ENCODE peak calls at places on chromosomes 7 and 10, in nine cellular contexts. One of them, this sample, is unnamed.

GRCh38 chr10:97781541-97782331 is 9.9 kb upstream of the SFRP5 start:
- DNase-seq in GM13977: no peak
- DNase-seq in H54: no peak
- DNase-seq in stimulated activated CD4-positive, alpha-beta T cell treated with anti-CD3 and anti-CD28 coated beads, Interleukin-15, amount 100 ng/mL, for 1 hour: no peak
- DNase-seq in OCI-LY7: no peak
- DNase-seq in smooth muscle cell of the brain vasculature: no peak
- DNase-seq in HTR-8/SVneo: no peak
- DNase-seq in AG08395: no peak
- DNase-seq in progenitor cell of endocrine pancreas: no peak
- DNase-seq in this sample: no peak

GRCh38 chr7:76262683-76263402 is 39.6 kb upstream of the HSPB1 start:
- DNase-seq in HTR-8/SVneo: peak; percentile 56
- DNase-seq in H54: peak; percentile 64
- DNase-seq in stimulated activated CD4-positive, alpha-beta T cell treated with anti-CD3 and anti-CD28 coated beads, Interleukin-15, amount 100 ng/mL, for 1 hour: no peak
- DNase-seq in GM13977: peak; percentile 65
- DNase-seq in progenitor cell of endocrine pancreas: peak; percentile 44
- DNase-seq in smooth muscle cell of the brain vasculature: peak; percentile 29
- DNase-seq in OCI-LY7: peak; percentile 51
- DNase-seq in AG08395: peak; percentile 75
- DNase-seq in this sample: peak; percentile 32

GRCh38 chr10:112213836-112214235 is 30.3 kb upstream of the GPAM start:
- DNase-seq in progenitor cell of endocrine pancreas: no peak
- DNase-seq in stimulated activated CD4-positive, alpha-beta T cell treated with anti-CD3 and anti-CD28 coated beads, Interleukin-15, amount 100 ng/mL, for 1 hour: no peak
- DNase-seq in AG08395: peak; percentile 24
- DNase-seq in smooth muscle cell of the brain vasculature: no peak
- DNase-seq in HTR-8/SVneo: no peak
- DNase-seq in GM13977: no peak
- DNase-seq in H54: no peak
- DNase-seq in OCI-LY7: no peak
- DNase-seq in this sample: no peak

GRCh38 chr10:49593564-49593875 is 16.6 kb upstream of the SLC18A3 start:
- DNase-seq in H54: no peak
- DNase-seq in smooth muscle cell of the brain vasculature: no peak
- DNase-seq in HTR-8/SVneo: no peak
- DNase-seq in OCI-LY7: no peak
- DNase-seq in GM13977: no peak
- DNase-seq in AG08395: no peak
- DNase-seq in stimulated activated CD4-positive, alpha-beta T cell treated with anti-CD3 and anti-CD28 coated beads, Interleukin-15, amount 100 ng/mL, for 1 hour: no peak
- DNase-seq in progenitor cell of endocrine pancreas: no peak
- DNase-seq in this sample: no peak

GRCh38 chr10:132810141-132810806 is 24.3 kb upstream of the NKX6-2 start:
- DNase-seq in smooth muscle cell of the brain vasculature: no peak
- DNase-seq in progenitor cell of endocrine pancreas: no peak
- DNase-seq in AG08395: no peak
- DNase-seq in stimulated activated CD4-positive, alpha-beta T cell treated with anti-CD3 and anti-CD28 coated beads, Interleukin-15, amount 100 ng/mL, for 1 hour: no peak
- DNase-seq in GM13977: no peak
- DNase-seq in OCI-LY7: no peak
- DNase-seq in HTR-8/SVneo: no peak
- DNase-seq in H54: no peak
- DNase-seq in this sample: no peak

GRCh38 chr10:101675115-101675514 is 19.9 kb downstream of the FBXW4 start:
- DNase-seq in AG08395: no peak
- DNase-seq in progenitor cell of endocrine pancreas: no peak
- DNase-seq in smooth muscle cell of the brain vasculature: no peak
- DNase-seq in GM13977: no peak
- DNase-seq in stimulated activated CD4-positive, alpha-beta T cell treated with anti-CD3 and anti-CD28 coated beads, Interleukin-15, amount 100 ng/mL, for 1 hour: no peak
- DNase-seq in HTR-8/SVneo: no peak
- DNase-seq in H54: no peak
- DNase-seq in OCI-LY7: no peak
- DNase-seq in this sample: no peak

GRCh38 chr10:47092822-47093221 is 181.6 kb downstream of the PTPN20 start:
- DNase-seq in GM13977: no peak
- DNase-seq in OCI-LY7: no peak
- DNase-seq in smooth muscle cell of the brain vasculature: no peak
- DNase-seq in AG08395: no peak
- DNase-seq in progenitor cell of endocrine pancreas: no peak
- DNase-seq in H54: no peak
- DNase-seq in stimulated activated CD4-positive, alpha-beta T cell treated with anti-CD3 and anti-CD28 coated beads, Interleukin-15, amount 100 ng/mL, for 1 hour: no peak
- DNase-seq in HTR-8/SVneo: no peak
- DNase-seq in this sample: no peak

GRCh38 chr10:109343293-109343692 is 580.0 kb downstream of the XPNPEP1 start:
- DNase-seq in progenitor cell of endocrine pancreas: no peak
- DNase-seq in H54: no peak
- DNase-seq in HTR-8/SVneo: peak; percentile 28
- DNase-seq in stimulated activated CD4-positive, alpha-beta T cell treated with anti-CD3 and anti-CD28 coated beads, Interleukin-15, amount 100 ng/mL, for 1 hour: no peak
- DNase-seq in GM13977: no peak
- DNase-seq in AG08395: peak; percentile 3
- DNase-seq in OCI-LY7: no peak
- DNase-seq in smooth muscle cell of the brain vasculature: no peak
- DNase-seq in this sample: no peak

GRCh38 chr7:82481499-82482097 is 38.0 kb upstream of the CACNA2D1 start:
- DNase-seq in smooth muscle cell of the brain vasculature: no peak
- DNase-seq in stimulated activated CD4-positive, alpha-beta T cell treated with anti-CD3 and anti-CD28 coated beads, Interleukin-15, amount 100 ng/mL, for 1 hour: no peak
- DNase-seq in H54: peak; percentile 2
- DNase-seq in AG08395: peak; percentile 23
- DNase-seq in GM13977: peak; percentile 29
- DNase-seq in OCI-LY7: peak; percentile 13
- DNase-seq in progenitor cell of endocrine pancreas: no peak
- DNase-seq in HTR-8/SVneo: peak; percentile 1
- DNase-seq in this sample: no peak

GRCh38 chr7:78605131-78605530 is 806.6 kb downstream of the PHTF2 start:
- DNase-seq in AG08395: peak; percentile 12
- DNase-seq in HTR-8/SVneo: no peak
- DNase-seq in H54: no peak
- DNase-seq in stimulated activated CD4-positive, alpha-beta T cell treated with anti-CD3 and anti-CD28 coated beads, Interleukin-15, amount 100 ng/mL, for 1 hour: no peak
- DNase-seq in OCI-LY7: no peak
- DNase-seq in smooth muscle cell of the brain vasculature: no peak
- DNase-seq in GM13977: no peak
- DNase-seq in progenitor cell of endocrine pancreas: no peak
- DNase-seq in this sample: no peak

GRCh38 chr7:105639677-105640493 is 58.6 kb upstream of the EFCAB10 start:
- DNase-seq in GM13977: no peak
- DNase-seq in OCI-LY7: no peak
- DNase-seq in H54: no peak
- DNase-seq in stimulated activated CD4-positive, alpha-beta T cell treated with anti-CD3 and anti-CD28 coated beads, Interleukin-15, amount 100 ng/mL, for 1 hour: no peak
- DNase-seq in AG08395: no peak
- DNase-seq in HTR-8/SVneo: no peak
- DNase-seq in smooth muscle cell of the brain vasculature: no peak
- DNase-seq in progenitor cell of endocrine pancreas: no peak
- DNase-seq in this sample: no peak

GRCh38 chr10:69272620-69273019 is 5.7 kb upstream of the HK1 start:
- DNase-seq in GM13977: no peak
- DNase-seq in stimulated activated CD4-positive, alpha-beta T cell treated with anti-CD3 and anti-CD28 coated beads, Interleukin-15, amount 100 ng/mL, for 1 hour: no peak
- DNase-seq in HTR-8/SVneo: no peak
- DNase-seq in OCI-LY7: no peak
- DNase-seq in H54: no peak
- DNase-seq in smooth muscle cell of the brain vasculature: no peak
- DNase-seq in AG08395: no peak
- DNase-seq in progenitor cell of endocrine pancreas: no peak
- DNase-seq in this sample: no peak

GRCh38 chr7:55177068-55177530 is 158.3 kb downstream of the EGFR start:
- DNase-seq in OCI-LY7: no peak
- DNase-seq in GM13977: no peak
- DNase-seq in progenitor cell of endocrine pancreas: no peak
- DNase-seq in H54: peak; percentile 65
- DNase-seq in stimulated activated CD4-positive, alpha-beta T cell treated with anti-CD3 and anti-CD28 coated beads, Interleukin-15, amount 100 ng/mL, for 1 hour: no peak
- DNase-seq in smooth muscle cell of the brain vasculature: no peak
- DNase-seq in HTR-8/SVneo: no peak
- DNase-seq in AG08395: peak; percentile 57
- DNase-seq in this sample: no peak

GRCh38 chr7:40815512-40815911 is 680.7 kb downstream of the SUGCT start:
- DNase-seq in progenitor cell of endocrine pancreas: no peak
- DNase-seq in OCI-LY7: no peak
- DNase-seq in smooth muscle cell of the brain vasculature: no peak
- DNase-seq in GM13977: no peak
- DNase-seq in stimulated activated CD4-positive, alpha-beta T cell treated with anti-CD3 and anti-CD28 coated beads, Interleukin-15, amount 100 ng/mL, for 1 hour: no peak
- DNase-seq in HTR-8/SVneo: no peak
- DNase-seq in AG08395: peak; percentile 88
- DNase-seq in H54: no peak
- DNase-seq in this sample: no peak

GRCh38 chr10:130378556-130379400 is 242.6 kb downstream of the GLRX3 start:
- DNase-seq in progenitor cell of endocrine pancreas: no peak
- DNase-seq in smooth muscle cell of the brain vasculature: no peak
- DNase-seq in H54: no peak
- DNase-seq in AG08395: no peak
- DNase-seq in GM13977: no peak
- DNase-seq in OCI-LY7: peak; percentile 1
- DNase-seq in HTR-8/SVneo: no peak
- DNase-seq in stimulated activated CD4-positive, alpha-beta T cell treated with anti-CD3 and anti-CD28 coated beads, Interleukin-15, amount 100 ng/mL, for 1 hour: no peak
- DNase-seq in this sample: no peak

GRCh38 chr10:86708068-86708782 is 39.9 kb downstream of the LDB3 start:
- DNase-seq in progenitor cell of endocrine pancreas: no peak
- DNase-seq in H54: no peak
- DNase-seq in GM13977: no peak
- DNase-seq in HTR-8/SVneo: no peak
- DNase-seq in stimulated activated CD4-positive, alpha-beta T cell treated with anti-CD3 and anti-CD28 coated beads, Interleukin-15, amount 100 ng/mL, for 1 hour: no peak
- DNase-seq in smooth muscle cell of the brain vasculature: no peak
- DNase-seq in OCI-LY7: no peak
- DNase-seq in AG08395: no peak
- DNase-seq in this sample: no peak

GRCh38 chr7:2022021-2022409 is 210.7 kb downstream of the MAD1L1 start:
- DNase-seq in OCI-LY7: no peak
- DNase-seq in smooth muscle cell of the brain vasculature: no peak
- DNase-seq in H54: no peak
- DNase-seq in GM13977: no peak
- DNase-seq in stimulated activated CD4-positive, alpha-beta T cell treated with anti-CD3 and anti-CD28 coated beads, Interleukin-15, amount 100 ng/mL, for 1 hour: no peak
- DNase-seq in AG08395: no peak
- DNase-seq in HTR-8/SVneo: no peak
- DNase-seq in progenitor cell of endocrine pancreas: no peak
- DNase-seq in this sample: no peak

GRCh38 chr7:13198741-13199140 is 511.3 kb downstream of the ARL4A start:
- DNase-seq in HTR-8/SVneo: no peak
- DNase-seq in OCI-LY7: no peak
- DNase-seq in AG08395: no peak
- DNase-seq in smooth muscle cell of the brain vasculature: no peak
- DNase-seq in progenitor cell of endocrine pancreas: no peak
- DNase-seq in H54: no peak
- DNase-seq in GM13977: no peak
- DNase-seq in stimulated activated CD4-positive, alpha-beta T cell treated with anti-CD3 and anti-CD28 coated beads, Interleukin-15, amount 100 ng/mL, for 1 hour: no peak
- DNase-seq in this sample: no peak

GRCh38 chr10:21364196-21365114 is 161.0 kb downstream of the SKIDA1 start:
- DNase-seq in OCI-LY7: no peak
- DNase-seq in progenitor cell of endocrine pancreas: no peak
- DNase-seq in stimulated activated CD4-positive, alpha-beta T cell treated with anti-CD3 and anti-CD28 coated beads, Interleukin-15, amount 100 ng/mL, for 1 hour: no peak
- DNase-seq in H54: peak; percentile 46
- DNase-seq in smooth muscle cell of the brain vasculature: peak; percentile 47
- DNase-seq in AG08395: peak; percentile 79
- DNase-seq in HTR-8/SVneo: peak; percentile 68
- DNase-seq in GM13977: no peak
- DNase-seq in this sample: no peak

GRCh38 chr10:3107426-3107961 is 40.1 kb downstream of the PFKP start:
- DNase-seq in smooth muscle cell of the brain vasculature: peak; percentile 79
- DNase-seq in stimulated activated CD4-positive, alpha-beta T cell treated with anti-CD3 and anti-CD28 coated beads, Interleukin-15, amount 100 ng/mL, for 1 hour: no peak
- DNase-seq in H54: peak; percentile 73
- DNase-seq in OCI-LY7: no peak
- DNase-seq in HTR-8/SVneo: no peak
- DNase-seq in progenitor cell of endocrine pancreas: no peak
- DNase-seq in AG08395: peak; percentile 48
- DNase-seq in GM13977: no peak
- DNase-seq in this sample: no peak

GRCh38 chr7:6015917-6016652 is 7.0 kb downstream of the AIMP2 start:
- DNase-seq in H54: no peak
- DNase-seq in OCI-LY7: peak; percentile 51
- DNase-seq in AG08395: peak; percentile 84
- DNase-seq in smooth muscle cell of the brain vasculature: peak; percentile 67
- DNase-seq in GM13977: no peak
- DNase-seq in progenitor cell of endocrine pancreas: no peak
- DNase-seq in stimulated activated CD4-positive, alpha-beta T cell treated with anti-CD3 and anti-CD28 coated beads, Interleukin-15, amount 100 ng/mL, for 1 hour: no peak
- DNase-seq in HTR-8/SVneo: no peak
- DNase-seq in this sample: no peak

GRCh38 chr10:127928021-127928806 is 21.3 kb downstream of the PTPRE start:
- DNase-seq in smooth muscle cell of the brain vasculature: peak; percentile 10
- DNase-seq in OCI-LY7: no peak
- DNase-seq in progenitor cell of endocrine pancreas: no peak
- DNase-seq in stimulated activated CD4-positive, alpha-beta T cell treated with anti-CD3 and anti-CD28 coated beads, Interleukin-15, amount 100 ng/mL, for 1 hour: no peak
- DNase-seq in HTR-8/SVneo: peak; percentile 20
- DNase-seq in GM13977: no peak
- DNase-seq in H54: no peak
- DNase-seq in AG08395: peak; percentile 70
- DNase-seq in this sample: no peak

GRCh38 chr10:122363722-122364463 is 10.6 kb upstream of the PLEKHA1 start:
- DNase-seq in OCI-LY7: no peak
- DNase-seq in smooth muscle cell of the brain vasculature: no peak
- DNase-seq in HTR-8/SVneo: no peak
- DNase-seq in AG08395: no peak
- DNase-seq in stimulated activated CD4-positive, alpha-beta T cell treated with anti-CD3 and anti-CD28 coated beads, Interleukin-15, amount 100 ng/mL, for 1 hour: no peak
- DNase-seq in H54: no peak
- DNase-seq in progenitor cell of endocrine pancreas: no peak
- DNase-seq in GM13977: no peak
- DNase-seq in this sample: no peak

GRCh38 chr7:66505531-66506451 is 122.9 kb upstream of the KCTD7 start:
- DNase-seq in H54: no peak
- DNase-seq in OCI-LY7: no peak
- DNase-seq in AG08395: no peak
- DNase-seq in GM13977: no peak
- DNase-seq in progenitor cell of endocrine pancreas: no peak
- DNase-seq in smooth muscle cell of the brain vasculature: no peak
- DNase-seq in stimulated activated CD4-positive, alpha-beta T cell treated with anti-CD3 and anti-CD28 coated beads, Interleukin-15, amount 100 ng/mL, for 1 hour: no peak
- DNase-seq in HTR-8/SVneo: no peak
- DNase-seq in this sample: no peak

GRCh38 chr7:30276203-30276900 is 8.0 kb upstream of the ZNRF2 start:
- DNase-seq in OCI-LY7: peak; percentile 92
- DNase-seq in stimulated activated CD4-positive, alpha-beta T cell treated with anti-CD3 and anti-CD28 coated beads, Interleukin-15, amount 100 ng/mL, for 1 hour: peak; percentile 8
- DNase-seq in progenitor cell of endocrine pancreas: peak; percentile 17
- DNase-seq in GM13977: peak; percentile 32
- DNase-seq in AG08395: peak; percentile 60
- DNase-seq in HTR-8/SVneo: peak; percentile 49
- DNase-seq in smooth muscle cell of the brain vasculature: peak; percentile 32
- DNase-seq in H54: no peak
- DNase-seq in this sample: peak; percentile 48

This sample was measured in MV-4-11.